ENCODE peak calls at places on chromosomes 6 and 20, in nine cellular contexts. U is kidney tubule cell; I is effector memory CD8-positive, alpha-beta T cell; M is NCI-H460; H is HEK293T; S is NCI-H2029 treated with DMSO at 0.1 percent for 48 hours; D is activated CD8-positive, alpha-beta T cell treated with anti-CD3 and anti-CD28 coated beads, Interleukin-2, amount 10 ng/mL, durations not matched to agents 7 days and 5 days; J is CD8-positive, alpha-beta T cell; X is pancreas. O is an unnamed sample.

GRCh38 chr6:112252571-112253504 is 1.5 kb downstream of the LAMA4 start:
- DNase-seq in U (no peak), I (no peak), M (no peak), H (no peak), S (peak; percentile 34), D (peak; percentile 7), J (no peak), X (no peak), O (no peak)

GRCh38 chr20:40651121-40651520 is 37.9 kb downstream of the MAFB start:
- DNase-seq in U (peak; percentile 16), I (no peak), M (no peak), H (no peak), S (no peak), D (no peak), J (no peak), X (no peak), O (no peak)

GRCh38 chr20:46207031-46207549 is 89.0 kb downstream of the CD40 start:
- DNase-seq in U (no peak), I (no peak), M (no peak), H (no peak), S (no peak), D (no peak), J (no peak), X (no peak), O (no peak)

GRCh38 chr20:31593221-31594001 is 11.7 kb upstream of the ID1 start:
- DNase-seq in U (peak; percentile 97), I (no peak), M (peak; percentile 83), H (no peak), S (no peak), D (no peak), J (no peak), X (no peak), O (no peak)

GRCh38 chr6:17484201-17484606 is 90.8 kb downstream of the CAP2 start:
- DNase-seq in U (no peak), I (no peak), M (no peak), H (peak; percentile 36), S (no peak), D (no peak), J (no peak), X (no peak), O (no peak)

GRCh38 chr6:72712921-72713320 is 91.1 kb downstream of the KCNQ5 start:
- DNase-seq in U (no peak), I (no peak), M (no peak), H (no peak), S (no peak), D (no peak), J (no peak), X (no peak), O (no peak)

GRCh38 chr6:105321207-105321606 is 81.7 kb downstream of the PREP start:
- DNase-seq in U (no peak), I (no peak), M (no peak), H (no peak), S (peak; percentile 95), D (no peak), J (no peak), X (no peak), O (no peak)

GRCh38 chr6:79269877-79270276 is 35.4 kb upstream of the HMGN3 start:
- DNase-seq in U (peak; percentile 51), I (no peak), M (no peak), H (no peak), S (no peak), D (no peak), J (no peak), X (no peak), O (no peak)

GRCh38 chr20:14634666-14635065 is 297.3 kb upstream of the FLRT3 start:
- DNase-seq in U (no peak), I (no peak), M (no peak), H (no peak), S (no peak), D (no peak), J (no peak), X (no peak), O (no peak)

GRCh38 chr6:157569543-157569942 is 188.6 kb downstream of the ZDHHC14 start:
- DNase-seq in U (no peak), I (no peak), M (no peak), H (no peak), S (no peak), D (no peak), J (no peak), X (no peak), O (no peak)

GRCh38 chr6:19417713-19418112 is 419.5 kb upstream of the ID4 start:
- DNase-seq in U (peak; percentile 95), I (no peak), M (no peak), H (no peak), S (no peak), D (no peak), J (no peak), X (no peak), O (no peak)

GRCh38 chr6:160534050-160534696 is 129.9 kb downstream of the LPA start:
- DNase-seq in U (peak; percentile 57), I (peak; percentile 47), M (peak; percentile 27), H (peak; percentile 72), S (no peak), D (peak; percentile 68), J (peak; percentile 51), X (peak; percentile 60), O (peak; percentile 75)

GRCh38 chr20:7375905-7376304 is 564.4 kb downstream of the HAO1 start:
- DNase-seq in U (peak; percentile 28), I (no peak), M (peak; percentile 12), H (no peak), S (no peak), D (no peak), J (no peak), X (no peak), O (no peak)

GRCh38 chr20:38190936-38191371 is 25.9 kb upstream of the TGM2 start:
- DNase-seq in U (no peak), I (no peak), M (no peak), H (no peak), S (no peak), D (no peak), J (no peak), X (no peak), O (no peak)

GRCh38 chr6:107179004-107179403 is 63.7 kb upstream of the BEND3 start:
- DNase-seq in U (no peak), I (no peak), M (no peak), H (no peak), S (no peak), D (peak; percentile 22), J (no peak), X (no peak), O (peak; percentile 7)

GRCh38 chr6:152462716-152463115 is 174.4 kb downstream of the SYNE1 start:
- DNase-seq in U (peak; percentile 38), I (no peak), M (no peak), H (no peak), S (no peak), D (no peak), J (no peak), X (no peak), O (no peak)

GRCh38 chr20:14142964-14143627 is 147.8 kb downstream of the MACROD2 start:
- DNase-seq in U (peak; percentile 50), I (no peak), M (peak; percentile 57), H (no peak), S (no peak), D (no peak), J (no peak), X (no peak), O (no peak)

GRCh38 chr20:19626896-19627295 is 131.2 kb upstream of the RIN2 start:
- DNase-seq in U (no peak), I (no peak), M (no peak), H (no peak), S (no peak), D (no peak), J (no peak), X (no peak), O (no peak)

GRCh38 chr20:51012357-51012756 is 10.6 kb downstream of the KCNG1 start:
- DNase-seq in U (no peak), I (no peak), M (no peak), H (no peak), S (no peak), D (no peak), J (no peak), X (no peak), O (no peak)

GRCh38 chr6:156395276-156395675 is 381.9 kb upstream of the ARID1B start:
- DNase-seq in U (no peak), I (peak; percentile 28), M (no peak), H (no peak), S (no peak), D (no peak), J (no peak), X (no peak), O (peak; percentile 13)

O was measured in Ammon's horn.